ENCODE peak calls at places on chromosomes 11 and 22, in nine cellular contexts. S is AML-193; Q is AG20443; N is astrocyte of the hippocampus; L is C1 segment of cervical spinal cord; H is HS-27A; K is astrocyte of the spinal cord; D is ELF-1; E is stimulated activated CD4-positive, alpha-beta T cell treated with anti-CD3 and anti-CD28 coated beads, Interleukin-1b, Interleukin-23, amount 100 ng/mL, for 1 hour. Y is an unnamed sample.

GRCh38 chr11:16815047-16815767 is 76.8 kb downstream of the C11orf58 start:
- DNase-seq in D (no peak), E (no peak), S (peak), L (peak), N (no peak), Q (peak), H (no peak), K (peak), Y (no peak)

GRCh38 chr22:30288414-30289125 is 735 bp downstream of the CASTOR1 start:
- DNase-seq in D (no peak), S (no peak), Q (no peak), L (no peak), K (no peak), H (no peak), E (no peak), N (peak), Y (no peak)

GRCh38 chr11:43969543-43969942 is 27.1 kb downstream of the C11orf96 start:
- DNase-seq in E (no peak), L (peak), Q (no peak), N (no peak), H (no peak), K (peak), D (no peak), S (no peak), Y (no peak)

GRCh38 chr11:63906585-63906984 is 10.4 kb downstream of the RCOR2 start:
- DNase-seq in L (no peak), K (no peak), D (no peak), Q (peak), E (peak), S (no peak), H (no peak), N (no peak), Y (no peak)

GRCh38 chr11:88523362-88524028 is 186.0 kb upstream of the CTSC start:
- DNase-seq in D (no peak), Q (no peak), S (peak), N (no peak), H (peak), L (no peak), E (no peak), K (no peak), Y (no peak)

GRCh38 chr11:14242198-14242597 is 116.8 kb downstream of the RRAS2 start:
- DNase-seq in E (no peak), N (no peak), D (no peak), Q (no peak), L (no peak), K (no peak), S (no peak), H (no peak), Y (no peak)

GRCh38 chr11:63508009-63508408 is 2.1 kb downstream of the LGALS12 start:
- DNase-seq in Q (peak), S (peak), D (peak), H (no peak), L (peak), N (peak), K (no peak), E (no peak), Y (peak)

GRCh38 chr11:104895619-104896018 is 2.6 kb downstream of the CASP12 start:
- DNase-seq in Q (no peak), K (no peak), H (no peak), N (peak), E (no peak), L (no peak), D (no peak), S (no peak), Y (no peak)

GRCh38 chr11:117972589-117973445 is 13.4 kb upstream of the IL10RA start:
- DNase-seq in S (no peak), H (no peak), E (no peak), L (no peak), N (peak), D (no peak), Q (peak), K (no peak), Y (no peak)

GRCh38 chr22:17120281-17120680 is 879 bp downstream of the TMEM121B start:
- DNase-seq in Q (peak), D (peak), K (peak), H (no peak), E (peak), S (peak), N (peak), L (no peak), Y (no peak)